ENCODE peak calls at places on chromosomes 1 and 21, in seven cellular contexts. One of them, this sample, is unnamed.
A peak's percentile ranks its signal among the peaks of the same experiment; 100 is the strongest.

GRCh38 chr1:9120312-9120958 is 8.5 kb downstream of the GPR157 start:
- DNase-seq in CD8-positive, alpha-beta T cell: no peak
- DNase-seq in left ventricle myocardium inferior: no peak
- DNase-seq in Peyer's patch: no peak
- DNase-seq in mammary epithelial cell: no peak
- DNase-seq in OCI-LY7: no peak
- DNase-seq in heart left ventricle: peak; percentile 34
- DNase-seq in this sample: no peak

GRCh38 chr1:4407851-4408250 is 246.6 kb upstream of the AJAP1 start:
- DNase-seq in CD8-positive, alpha-beta T cell: no peak
- DNase-seq in left ventricle myocardium inferior: no peak
- DNase-seq in Peyer's patch: no peak
- DNase-seq in mammary epithelial cell: no peak
- DNase-seq in OCI-LY7: no peak
- DNase-seq in heart left ventricle: no peak
- DNase-seq in this sample: no peak

GRCh38 chr1:32659581-32659980 is 8.6 kb downstream of the RBBP4 start:
- DNase-seq in CD8-positive, alpha-beta T cell: no peak
- DNase-seq in left ventricle myocardium inferior: no peak
- DNase-seq in Peyer's patch: no peak
- DNase-seq in mammary epithelial cell: no peak
- DNase-seq in OCI-LY7: no peak
- DNase-seq in heart left ventricle: no peak
- DNase-seq in this sample: no peak

GRCh38 chr1:77413541-77414335 is 131.9 kb downstream of the AK5 start:
- DNase-seq in CD8-positive, alpha-beta T cell: no peak
- DNase-seq in left ventricle myocardium inferior: no peak
- DNase-seq in Peyer's patch: no peak
- DNase-seq in mammary epithelial cell: no peak
- DNase-seq in OCI-LY7: peak; percentile 77
- DNase-seq in heart left ventricle: no peak
- DNase-seq in this sample: no peak

GRCh38 chr21:45455321-45456013 is 50.5 kb downstream of the COL18A1 start:
- DNase-seq in CD8-positive, alpha-beta T cell: peak; percentile 19
- DNase-seq in left ventricle myocardium inferior: peak; percentile 55
- DNase-seq in Peyer's patch: no peak
- DNase-seq in mammary epithelial cell: peak; percentile 49
- DNase-seq in OCI-LY7: no peak
- DNase-seq in heart left ventricle: peak; percentile 72
- DNase-seq in this sample: peak; percentile 16

GRCh38 chr1:230153655-230154296 is 86.7 kb downstream of the GALNT2 start:
- DNase-seq in CD8-positive, alpha-beta T cell: no peak
- DNase-seq in left ventricle myocardium inferior: no peak
- DNase-seq in Peyer's patch: no peak
- DNase-seq in mammary epithelial cell: peak; percentile 54
- DNase-seq in OCI-LY7: no peak
- DNase-seq in heart left ventricle: no peak
- DNase-seq in this sample: no peak

GRCh38 chr1:116770625-116771024 is 16.4 kb downstream of the CD2 start:
- DNase-seq in CD8-positive, alpha-beta T cell: no peak
- DNase-seq in left ventricle myocardium inferior: no peak
- DNase-seq in Peyer's patch: no peak
- DNase-seq in mammary epithelial cell: no peak
- DNase-seq in OCI-LY7: no peak
- DNase-seq in heart left ventricle: no peak
- DNase-seq in this sample: no peak

GRCh38 chr21:46253610-46254124 is 25.1 kb upstream of the LSS start:
- DNase-seq in CD8-positive, alpha-beta T cell: peak; percentile 63
- DNase-seq in left ventricle myocardium inferior: no peak
- DNase-seq in Peyer's patch: no peak
- DNase-seq in mammary epithelial cell: no peak
- DNase-seq in OCI-LY7: peak; percentile 53
- DNase-seq in heart left ventricle: no peak
- DNase-seq in this sample: no peak

GRCh38 chr1:47317841-47318240 is 3.9 kb upstream of the STIL start:
- DNase-seq in CD8-positive, alpha-beta T cell: no peak
- DNase-seq in left ventricle myocardium inferior: no peak
- DNase-seq in Peyer's patch: no peak
- DNase-seq in mammary epithelial cell: peak; percentile 58
- DNase-seq in OCI-LY7: no peak
- DNase-seq in heart left ventricle: no peak
- DNase-seq in this sample: peak; percentile 69

GRCh38 chr1:147781056-147781471 is 20.7 kb upstream of the GJA5 start:
- DNase-seq in CD8-positive, alpha-beta T cell: no peak
- DNase-seq in left ventricle myocardium inferior: no peak
- DNase-seq in Peyer's patch: no peak
- DNase-seq in mammary epithelial cell: peak; percentile 42
- DNase-seq in OCI-LY7: no peak
- DNase-seq in heart left ventricle: no peak
- DNase-seq in this sample: no peak

GRCh38 chr1:94765958-94766357 is 54.2 kb upstream of the SLC44A3 start:
- DNase-seq in CD8-positive, alpha-beta T cell: no peak
- DNase-seq in left ventricle myocardium inferior: no peak
- DNase-seq in Peyer's patch: no peak
- DNase-seq in mammary epithelial cell: no peak
- DNase-seq in OCI-LY7: no peak
- DNase-seq in heart left ventricle: no peak
- DNase-seq in this sample: no peak

DNA sequence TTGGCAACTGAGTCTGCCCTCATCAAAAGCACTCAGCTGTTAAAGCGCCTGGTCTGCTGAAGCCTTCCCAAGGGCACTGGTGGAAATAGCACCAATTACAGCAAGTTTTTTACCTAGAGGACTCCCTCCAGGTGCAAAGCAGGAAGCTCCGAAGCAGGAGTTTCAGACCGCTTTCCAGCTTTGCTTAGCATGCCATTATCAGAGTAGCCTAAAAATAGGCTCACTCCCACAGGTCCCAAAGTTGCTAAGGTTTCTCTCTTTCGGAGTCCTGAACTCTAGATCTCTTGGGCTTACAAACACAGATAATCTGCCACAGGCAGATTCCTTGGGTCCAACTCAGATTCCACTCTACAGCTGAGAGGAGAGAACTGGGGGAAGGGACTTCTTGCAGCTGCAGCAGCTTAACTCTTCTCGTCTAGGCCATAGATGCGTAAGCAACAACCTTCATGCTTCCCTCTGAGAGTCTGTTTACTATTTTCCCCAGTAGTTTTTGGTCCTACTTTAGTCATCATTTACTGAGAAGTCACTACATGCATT is 22.4 kb downstream of the ZMYND12 start:
- DNase-seq in CD8-positive, alpha-beta T cell: no peak
- DNase-seq in left ventricle myocardium inferior: no peak
- DNase-seq in Peyer's patch: no peak
- DNase-seq in mammary epithelial cell: no peak
- DNase-seq in OCI-LY7: no peak
- DNase-seq in heart left ventricle: no peak
- DNase-seq in this sample: no peak
- H3K4me1 ChIP-seq in CD8-positive, alpha-beta T cell: no peaks in the 10 kb centered on the region
- H3K4me1 ChIP-seq in left ventricle myocardium inferior: peaks cover 10% of the 10 kb centered on the region
- H3K4me1 ChIP-seq in Peyer's patch: peaks cover 7% of the 10 kb centered on the region
- H3K4me1 ChIP-seq in mammary epithelial cell: no peaks in the 10 kb centered on the region
- H3K4me1 ChIP-seq in OCI-LY7: no peaks in the 10 kb centered on the region
- H3K4me1 ChIP-seq in heart left ventricle: no peaks in the 10 kb centered on the region
- H3K4me1 ChIP-seq in this sample: no peaks in the 10 kb centered on the region

DNA sequence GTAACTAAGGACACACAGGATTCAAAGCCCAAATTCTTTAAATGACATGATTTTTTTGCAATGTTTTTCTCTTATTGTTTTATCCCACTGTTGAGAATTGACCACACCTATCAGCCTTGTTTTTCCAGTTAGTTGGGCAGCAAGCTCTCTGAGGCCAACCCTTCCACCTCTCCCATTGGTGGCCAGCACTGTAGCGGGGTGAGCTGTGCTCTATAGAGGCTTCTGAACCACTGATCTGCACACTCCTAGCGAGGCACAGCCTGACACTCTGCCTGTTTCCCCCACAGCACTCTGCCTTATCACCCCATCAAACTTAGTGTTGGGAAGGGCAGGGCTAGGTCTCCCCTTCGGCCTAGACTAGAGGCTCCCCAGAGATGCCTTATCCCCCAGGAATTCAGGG is 19.5 kb downstream of the AHDC1 start:
- DNase-seq in CD8-positive, alpha-beta T cell: no peak
- DNase-seq in left ventricle myocardium inferior: no peak
- DNase-seq in Peyer's patch: no peak
- DNase-seq in mammary epithelial cell: no peak
- DNase-seq in OCI-LY7: no peak
- DNase-seq in heart left ventricle: no peak
- DNase-seq in this sample: no peak
- H3K27ac ChIP-seq in CD8-positive, alpha-beta T cell: no peak overlapping the region
- H3K27ac ChIP-seq in left ventricle myocardium inferior: peak overlapping the region; percentile 30
- H3K27ac ChIP-seq in Peyer's patch: no peak overlapping the region
- H3K27ac ChIP-seq in mammary epithelial cell: no peak overlapping the region
- H3K27ac ChIP-seq in OCI-LY7: no peak overlapping the region
- H3K27ac ChIP-seq in heart left ventricle: peak overlapping the region; percentile 7
- H3K27ac ChIP-seq in this sample: no peak overlapping the region

GRCh38 chr1:108708726-108709660 is 3.7 kb upstream of the FNDC7 start:
- DNase-seq in CD8-positive, alpha-beta T cell: peak; percentile 73
- DNase-seq in left ventricle myocardium inferior: no peak
- DNase-seq in Peyer's patch: no peak
- DNase-seq in mammary epithelial cell: peak; percentile 11
- DNase-seq in OCI-LY7: peak; percentile 38
- DNase-seq in heart left ventricle: no peak
- DNase-seq in this sample: no peak
- TF ChIP-seq CTCF in CD8-positive, alpha-beta T cell: peak; percentile 57
- TF ChIP-seq CTCF in left ventricle myocardium inferior: no peak
- TF ChIP-seq CTCF in Peyer's patch: peak; percentile 13
- TF ChIP-seq CTCF in mammary epithelial cell: peak; percentile 18
- TF ChIP-seq CTCF in OCI-LY7: peak; percentile 73
- TF ChIP-seq CTCF in heart left ventricle: peak; percentile 5
- TF ChIP-seq CTCF in this sample: peak; percentile 46

GRCh38 chr1:232600430-232601258 is 29.3 kb downstream of the SIPA1L2 start:
- DNase-seq in CD8-positive, alpha-beta T cell: no peak
- DNase-seq in left ventricle myocardium inferior: no peak
- DNase-seq in Peyer's patch: no peak
- DNase-seq in mammary epithelial cell: no peak
- DNase-seq in OCI-LY7: peak; percentile 49
- DNase-seq in heart left ventricle: no peak
- DNase-seq in this sample: no peak

GRCh38 chr1:232598133-232598532 is 31.8 kb downstream of the SIPA1L2 start:
- DNase-seq in CD8-positive, alpha-beta T cell: no peak
- DNase-seq in left ventricle myocardium inferior: no peak
- DNase-seq in Peyer's patch: no peak
- DNase-seq in mammary epithelial cell: no peak
- DNase-seq in OCI-LY7: no peak
- DNase-seq in heart left ventricle: no peak
- DNase-seq in this sample: no peak

GRCh38 chr1:232599178-232600041 is 30.5 kb downstream of the SIPA1L2 start:
- DNase-seq in CD8-positive, alpha-beta T cell: no peak
- DNase-seq in left ventricle myocardium inferior: no peak
- DNase-seq in Peyer's patch: no peak
- DNase-seq in mammary epithelial cell: no peak
- DNase-seq in OCI-LY7: peak; percentile 69
- DNase-seq in heart left ventricle: no peak
- DNase-seq in this sample: no peak

GRCh38 chr1:232597721-232598120 is 32.2 kb downstream of the SIPA1L2 start:
- DNase-seq in CD8-positive, alpha-beta T cell: no peak
- DNase-seq in left ventricle myocardium inferior: no peak
- DNase-seq in Peyer's patch: no peak
- DNase-seq in mammary epithelial cell: no peak
- DNase-seq in OCI-LY7: peak; percentile 50
- DNase-seq in heart left ventricle: no peak
- DNase-seq in this sample: no peak

DNA sequence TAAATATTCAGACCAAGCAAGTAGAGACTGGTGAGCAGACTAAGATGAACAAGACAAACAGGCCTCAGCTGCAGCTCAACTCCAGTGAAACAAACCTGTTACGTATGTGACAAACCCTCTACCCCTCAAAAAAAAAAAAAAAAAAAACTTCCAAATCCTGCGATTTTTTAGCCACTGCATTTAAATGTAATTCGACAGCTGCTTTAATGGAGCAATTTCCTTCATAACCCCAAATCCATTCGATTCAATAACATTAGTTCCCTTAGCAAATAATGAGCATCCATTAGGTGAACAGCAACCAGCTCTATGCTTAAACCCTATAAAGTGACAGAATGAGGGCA is 31.1 kb downstream of the SIPA1L2 start:
- DNase-seq in CD8-positive, alpha-beta T cell: no peak
- DNase-seq in left ventricle myocardium inferior: no peak
- DNase-seq in Peyer's patch: no peak
- DNase-seq in mammary epithelial cell: no peak
- DNase-seq in OCI-LY7: no peak
- DNase-seq in heart left ventricle: no peak
- DNase-seq in this sample: no peak
- H3K4me1 ChIP-seq in CD8-positive, alpha-beta T cell: no peaks in the 10 kb centered on the region
- H3K4me1 ChIP-seq in left ventricle myocardium inferior: peaks cover 75% of the 10 kb centered on the region
- H3K4me1 ChIP-seq in Peyer's patch: no peaks in the 10 kb centered on the region
- H3K4me1 ChIP-seq in mammary epithelial cell: peaks cover 6% of the 10 kb centered on the region
- H3K4me1 ChIP-seq in OCI-LY7: peaks cover 79% of the 10 kb centered on the region
- H3K4me1 ChIP-seq in heart left ventricle: peaks cover 36% of the 10 kb centered on the region
- H3K4me1 ChIP-seq in this sample: no peaks in the 10 kb centered on the region

DNA sequence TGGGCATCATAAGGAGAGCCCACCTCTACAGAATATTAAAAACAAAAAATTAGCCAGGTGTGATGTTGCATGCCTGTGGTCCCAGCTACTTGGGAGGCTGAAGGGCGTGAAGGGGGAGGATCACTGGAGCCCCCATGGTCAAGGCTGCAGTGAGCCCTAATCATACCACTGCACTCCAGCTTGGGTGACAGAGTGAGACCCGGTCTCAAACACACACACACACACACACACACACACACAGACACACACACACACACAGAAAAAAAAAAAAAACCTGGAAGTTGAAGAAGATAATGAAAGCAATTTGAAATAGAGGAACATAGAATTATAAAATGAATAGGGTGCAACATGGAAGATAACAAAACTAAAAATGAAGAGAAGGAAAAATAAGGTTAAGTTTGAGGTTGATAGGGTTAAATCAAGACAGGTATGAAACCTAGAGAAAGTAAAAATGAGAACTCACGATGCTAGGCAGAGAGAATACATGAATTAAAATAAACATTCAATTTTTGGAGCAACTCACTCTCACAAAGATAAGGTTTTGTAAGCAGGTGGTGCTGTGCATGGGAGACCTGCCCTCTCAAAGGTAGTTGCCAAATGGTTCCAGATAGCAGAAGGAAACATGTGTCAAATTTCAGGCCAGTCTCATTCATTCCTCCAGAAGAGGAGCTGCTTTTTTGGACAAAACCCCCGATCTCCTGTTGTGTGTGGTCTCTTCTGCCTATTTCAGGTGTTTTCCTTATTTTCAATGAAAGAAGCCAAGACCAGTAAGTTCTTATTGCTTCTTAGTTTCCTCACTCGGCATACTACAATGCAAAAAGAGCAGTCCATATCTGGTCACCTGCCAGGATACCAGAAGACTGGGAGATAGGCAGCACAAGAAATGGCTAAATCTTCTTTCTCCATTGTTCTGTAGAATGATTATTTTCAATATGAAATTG is 3.3 kb downstream of the CR1L start:
- DNase-seq in CD8-positive, alpha-beta T cell: no peak
- DNase-seq in left ventricle myocardium inferior: no peak
- DNase-seq in Peyer's patch: no peak
- DNase-seq in mammary epithelial cell: no peak
- DNase-seq in OCI-LY7: no peak
- DNase-seq in heart left ventricle: no peak
- DNase-seq in this sample: no peak
- H3K27ac ChIP-seq in CD8-positive, alpha-beta T cell: no peak overlapping the region
- H3K27ac ChIP-seq in left ventricle myocardium inferior: no peak overlapping the region
- H3K27ac ChIP-seq in Peyer's patch: no peak overlapping the region
- H3K27ac ChIP-seq in mammary epithelial cell: no peak overlapping the region
- H3K27ac ChIP-seq in OCI-LY7: no peak overlapping the region
- H3K27ac ChIP-seq in heart left ventricle: no peak overlapping the region
- H3K27ac ChIP-seq in this sample: no peak overlapping the region

GRCh38 chr1:1968767-1969504 is 34.6 kb downstream of the CFAP74 start:
- DNase-seq in CD8-positive, alpha-beta T cell: no peak
- DNase-seq in left ventricle myocardium inferior: no peak
- DNase-seq in Peyer's patch: no peak
- DNase-seq in mammary epithelial cell: peak; percentile 86
- DNase-seq in OCI-LY7: no peak
- DNase-seq in heart left ventricle: no peak
- DNase-seq in this sample: no peak
- TF ChIP-seq CTCF in CD8-positive, alpha-beta T cell: no peak
- TF ChIP-seq CTCF in left ventricle myocardium inferior: no peak
- TF ChIP-seq CTCF in Peyer's patch: no peak
- TF ChIP-seq CTCF in mammary epithelial cell: no peak
- TF ChIP-seq CTCF in OCI-LY7: no peak
- TF ChIP-seq CTCF in heart left ventricle: no peak
- TF ChIP-seq CTCF in this sample: no peak